ENCODE peak calls at places on chromosome 13, in six cellular contexts. D is upper lobe of right lung, U is adipocyte, V is fibroblast of the aortic adventitia, L is AG09309, G is A549. R is an unnamed sample.

GRCh38 chr13:73684286-73684685 is 449.9 kb downstream of the KLF12 start:
- DNase-seq in D (no peak), G (no peak), U (no peak), L (no peak), V (no peak), R (no peak)

GRCh38 chr13:73266640-73267180 is 207.9 kb downstream of the KLF5 start:
- DNase-seq in U (no peak), V (no peak), D (no peak), L (no peak), G (no peak), R (no peak)

GRCh38 chr13:36345438-36346221 is 564 bp downstream of the SPART start:
- DNase-seq in U (peak), V (peak), D (peak), G (peak), L (peak), R (peak)

GRCh38 chr13:67134322-67135129 is 95.6 kb downstream of the PCDH9 start:
- DNase-seq in G (no peak), V (peak), L (no peak), D (no peak), U (peak), R (no peak)

GRCh38 chr13:27830010-27830409 is 37.7 kb downstream of the GSX1 start:
- DNase-seq in U (peak), G (peak), D (peak), L (no peak), V (peak), R (no peak)

GRCh38 chr13:106143392-106143791 is 392.1 kb downstream of the EFNB2 start:
- DNase-seq in U (peak), V (peak), D (no peak), G (no peak), L (no peak), R (peak)

GRCh38 chr13:108305655-108306054 is 36.1 kb downstream of the TNFSF13B start:
- DNase-seq in U (no peak), L (no peak), V (no peak), D (no peak), G (no peak), R (no peak)

GRCh38 chr13:42075517-42075916 is 27.1 kb downstream of the DGKH start:
- DNase-seq in V (no peak), G (no peak), U (no peak), D (no peak), L (no peak), R (no peak)

GRCh38 chr13:102351486-102351885 is 50.4 kb downstream of the FGF14 start:
- DNase-seq in V (no peak), U (no peak), D (no peak), L (no peak), G (no peak), R (no peak)

GRCh38 chr13:50783066-50783465 is 60.4 kb downstream of the DLEU7 start:
- DNase-seq in U (no peak), L (no peak), V (no peak), G (no peak), D (no peak), R (no peak)
- H3K4me3 ChIP-seq in U (no peak), L (no peak), V (no peak), G (no peak), D (no peak), R (no peak)

GRCh38 chr13:110266431-110266809 is 40.5 kb downstream of the COL4A1 start:
- DNase-seq in D (no peak), V (no peak), L (no peak), G (no peak), U (no peak), R (no peak)
- H3K4me3 ChIP-seq in D (no peak), V (no peak), L (no peak), G (no peak), U (no peak), R (peak)

GRCh38 chr13:99124046-99124400 is 76.6 kb upstream of the UBAC2 start:
- DNase-seq in V (no peak), G (no peak), U (no peak), D (no peak), L (no peak), R (no peak)
- H3K4me3 ChIP-seq in V (no peak), G (no peak), U (no peak), D (no peak), L (no peak), R (no peak)

GRCh38 chr13:95403349-95404140 is 102.3 kb upstream of the ABCC4 start:
- DNase-seq in D (no peak), L (no peak), V (no peak), G (no peak), U (no peak), R (no peak)
- H3K4me3 ChIP-seq in D (peak), L (peak), V (peak), G (no peak), U (peak), R (peak)

GRCh38 chr13:48403151-48403631 is 9.7 kb downstream of the LPAR6 start:
- DNase-seq in U (peak), D (no peak), G (no peak), L (no peak), V (peak), R (no peak)
- H3K4me3 ChIP-seq in U (peak), D (peak), G (no peak), L (no peak), V (peak), R (no peak)

R was measured in astrocyte of the cerebellum.